ENCODE peak calls at places on chromosomes 3 and 15, in nine cellular contexts. One of them, this sample, is unnamed.

GRCh38 chr15:98729446-98730042 is 81.2 kb downstream of the IGF1R start:
- DNase-seq in spleen: no peak
- DNase-seq in MV-4-11: no peak
- DNase-seq in activated gamma-delta T cell treated with Interleukin-2 at 50 U/mL for 16 hours: no peak
- DNase-seq in GM20000: no peak
- DNase-seq in stomach: no peak
- DNase-seq in ovary: peak; percentile 19
- DNase-seq in stimulated activated CD4-positive, alpha-beta T cell treated with anti-CD3 and anti-CD28 coated beads, Interleukin-4, amount 100 ng/mL, for 4 hours: no peak
- DNase-seq in GM12865: no peak
- DNase-seq in this sample: no peak

GRCh38 chr3:151462278-151462779 is 1.5 kb upstream of the IGSF10 start:
- DNase-seq in stomach: no peak
- DNase-seq in spleen: no peak
- DNase-seq in activated gamma-delta T cell treated with Interleukin-2 at 50 U/mL for 16 hours: no peak
- DNase-seq in MV-4-11: no peak
- DNase-seq in GM20000: no peak
- DNase-seq in GM12865: no peak
- DNase-seq in stimulated activated CD4-positive, alpha-beta T cell treated with anti-CD3 and anti-CD28 coated beads, Interleukin-4, amount 100 ng/mL, for 4 hours: no peak
- DNase-seq in ovary: no peak
- DNase-seq in this sample: no peak

GRCh38 chr3:62529230-62529629 is 155.9 kb upstream of the FEZF2 start:
- DNase-seq in GM12865: peak; percentile 6
- DNase-seq in stimulated activated CD4-positive, alpha-beta T cell treated with anti-CD3 and anti-CD28 coated beads, Interleukin-4, amount 100 ng/mL, for 4 hours: no peak
- DNase-seq in MV-4-11: no peak
- DNase-seq in ovary: peak; percentile 10
- DNase-seq in stomach: peak; percentile 31
- DNase-seq in GM20000: no peak
- DNase-seq in spleen: no peak
- DNase-seq in activated gamma-delta T cell treated with Interleukin-2 at 50 U/mL for 16 hours: no peak
- DNase-seq in this sample: no peak

GRCh38 chr3:117695321-117695720 is 985.7 kb downstream of the TUSC7 start:
- DNase-seq in stomach: no peak
- DNase-seq in MV-4-11: no peak
- DNase-seq in activated gamma-delta T cell treated with Interleukin-2 at 50 U/mL for 16 hours: no peak
- DNase-seq in spleen: no peak
- DNase-seq in GM12865: no peak
- DNase-seq in GM20000: no peak
- DNase-seq in ovary: no peak
- DNase-seq in stimulated activated CD4-positive, alpha-beta T cell treated with anti-CD3 and anti-CD28 coated beads, Interleukin-4, amount 100 ng/mL, for 4 hours: no peak
- DNase-seq in this sample: no peak

GRCh38 chr3:177284383-177284881 is 87.2 kb upstream of the TBL1XR1 start:
- DNase-seq in activated gamma-delta T cell treated with Interleukin-2 at 50 U/mL for 16 hours: no peak
- DNase-seq in ovary: peak; percentile 39
- DNase-seq in spleen: no peak
- DNase-seq in MV-4-11: peak; percentile 90
- DNase-seq in stimulated activated CD4-positive, alpha-beta T cell treated with anti-CD3 and anti-CD28 coated beads, Interleukin-4, amount 100 ng/mL, for 4 hours: peak; percentile 13
- DNase-seq in GM20000: no peak
- DNase-seq in stomach: no peak
- DNase-seq in GM12865: no peak
- DNase-seq in this sample: peak; percentile 82

GRCh38 chr3:8900065-8900464 is 63.2 kb downstream of the RAD18 start:
- DNase-seq in stimulated activated CD4-positive, alpha-beta T cell treated with anti-CD3 and anti-CD28 coated beads, Interleukin-4, amount 100 ng/mL, for 4 hours: no peak
- DNase-seq in stomach: no peak
- DNase-seq in GM20000: no peak
- DNase-seq in MV-4-11: no peak
- DNase-seq in ovary: no peak
- DNase-seq in activated gamma-delta T cell treated with Interleukin-2 at 50 U/mL for 16 hours: no peak
- DNase-seq in GM12865: no peak
- DNase-seq in spleen: no peak
- DNase-seq in this sample: no peak

GRCh38 chr3:120102674-120103073 is 8.4 kb upstream of the GSK3B start:
- DNase-seq in ovary: no peak
- DNase-seq in MV-4-11: no peak
- DNase-seq in spleen: no peak
- DNase-seq in stimulated activated CD4-positive, alpha-beta T cell treated with anti-CD3 and anti-CD28 coated beads, Interleukin-4, amount 100 ng/mL, for 4 hours: no peak
- DNase-seq in GM20000: no peak
- DNase-seq in stomach: peak; percentile 63
- DNase-seq in activated gamma-delta T cell treated with Interleukin-2 at 50 U/mL for 16 hours: no peak
- DNase-seq in GM12865: peak; percentile 59
- DNase-seq in this sample: no peak

GRCh38 chr3:147372525-147373027 is 33.8 kb downstream of the ZIC4 start:
- DNase-seq in GM20000: no peak
- DNase-seq in stimulated activated CD4-positive, alpha-beta T cell treated with anti-CD3 and anti-CD28 coated beads, Interleukin-4, amount 100 ng/mL, for 4 hours: no peak
- DNase-seq in GM12865: no peak
- DNase-seq in ovary: no peak
- DNase-seq in spleen: no peak
- DNase-seq in activated gamma-delta T cell treated with Interleukin-2 at 50 U/mL for 16 hours: no peak
- DNase-seq in stomach: no peak
- DNase-seq in MV-4-11: no peak
- DNase-seq in this sample: no peak

GRCh38 chr3:66797916-66798560 is 200.1 kb upstream of the KBTBD8 start:
- DNase-seq in stomach: peak; percentile 27
- DNase-seq in activated gamma-delta T cell treated with Interleukin-2 at 50 U/mL for 16 hours: no peak
- DNase-seq in GM12865: no peak
- DNase-seq in stimulated activated CD4-positive, alpha-beta T cell treated with anti-CD3 and anti-CD28 coated beads, Interleukin-4, amount 100 ng/mL, for 4 hours: no peak
- DNase-seq in ovary: peak; percentile 10
- DNase-seq in spleen: no peak
- DNase-seq in MV-4-11: no peak
- DNase-seq in GM20000: no peak
- DNase-seq in this sample: no peak

GRCh38 chr3:65833761-65834505 is 204.8 kb downstream of the MAGI1 start:
- DNase-seq in stomach: no peak
- DNase-seq in GM12865: peak; percentile 45
- DNase-seq in GM20000: no peak
- DNase-seq in ovary: no peak
- DNase-seq in stimulated activated CD4-positive, alpha-beta T cell treated with anti-CD3 and anti-CD28 coated beads, Interleukin-4, amount 100 ng/mL, for 4 hours: no peak
- DNase-seq in MV-4-11: no peak
- DNase-seq in activated gamma-delta T cell treated with Interleukin-2 at 50 U/mL for 16 hours: no peak
- DNase-seq in spleen: no peak
- DNase-seq in this sample: no peak

GRCh38 chr3:4355401-4356224 is 52.4 kb downstream of the SETMAR start:
- DNase-seq in MV-4-11: no peak
- DNase-seq in spleen: no peak
- DNase-seq in ovary: peak; percentile 59
- DNase-seq in GM20000: no peak
- DNase-seq in stimulated activated CD4-positive, alpha-beta T cell treated with anti-CD3 and anti-CD28 coated beads, Interleukin-4, amount 100 ng/mL, for 4 hours: no peak
- DNase-seq in activated gamma-delta T cell treated with Interleukin-2 at 50 U/mL for 16 hours: no peak
- DNase-seq in GM12865: no peak
- DNase-seq in stomach: peak; percentile 48
- DNase-seq in this sample: no peak

This sample was measured in HL-60.